ENCODE peak calls at places on chromosomes 13 and 19, in six cellular contexts. Q is fibroblast of mammary gland, J is fibroblast of lung, I is GM06990, M is uterus, E is choroid plexus epithelial cell. B is an unnamed sample.

GRCh38 chr19:7083076-7083956 is 13.8 kb downstream of the ZNF557 start:
- DNase-seq in Q (peak; percentile 56), J (peak; percentile 64), I (no peak), M (no peak), E (peak; percentile 54), B (peak; percentile 8)

GRCh38 chr19:38869160-38869835 is 8.8 kb downstream of the RINL start:
- DNase-seq in Q (no peak), J (no peak), I (no peak), M (no peak), E (no peak), B (no peak)

GRCh38 chr19:10760268-10760944 is 42.5 kb downstream of the DNM2 start:
- DNase-seq in Q (peak; percentile 23), J (no peak), I (peak; percentile 49), M (no peak), E (no peak), B (no peak)

GRCh38 chr13:108957369-108958012 is 328.1 kb downstream of the MYO16 start:
- DNase-seq in Q (peak; percentile 93), J (peak; percentile 77), I (no peak), M (peak; percentile 24), E (peak; percentile 95), B (peak; percentile 92)

GRCh38 chr13:37617162-37617561 is 18.6 kb upstream of the POSTN start:
- DNase-seq in Q (peak; percentile 55), J (peak; percentile 42), I (no peak), M (no peak), E (peak; percentile 90), B (peak; percentile 30)

GRCh38 chr19:1133471-1133929 is 29.7 kb downstream of the GPX4 start:
- DNase-seq in Q (peak; percentile 28), J (no peak), I (peak; percentile 83), M (no peak), E (no peak), B (no peak)

GRCh38 chr19:51743405-51743804 is 8.3 kb downstream of the FPR1 start:
- DNase-seq in Q (peak; percentile 88), J (no peak), I (no peak), M (no peak), E (peak; percentile 76), B (no peak)

GRCh38 chr19:41706741-41707501 is 1.5 kb upstream of the CEACAM5 start:
- DNase-seq in Q (peak; percentile 22), J (peak; percentile 3), I (peak; percentile 75), M (no peak), E (peak; percentile 39), B (peak; percentile 38)

GRCh38 chr19:3365447-3366103 is 808 bp upstream of the NFIC start:
- DNase-seq in Q (peak; percentile 71), J (no peak), I (no peak), M (peak; percentile 83), E (peak; percentile 73), B (no peak)

GRCh38 chr19:29687897-29688728 is 22.9 kb downstream of the PLEKHF1 start:
- DNase-seq in Q (peak; percentile 97), J (peak; percentile 92), I (no peak), M (no peak), E (peak; percentile 81), B (peak; percentile 72)

GRCh38 chr19:536881-537404 is 5.4 kb downstream of the CDC34 start:
- DNase-seq in Q (no peak), J (no peak), I (no peak), M (no peak), E (no peak), B (no peak)

GRCh38 chr13:98097749-98098148 is 45.1 kb upstream of the FARP1 start:
- DNase-seq in Q (no peak), J (no peak), I (no peak), M (no peak), E (no peak), B (no peak)

GRCh38 chr19:17216058-17216670 is 1.0 kb downstream of the USE1 start:
- DNase-seq in Q (no peak), J (no peak), I (no peak), M (no peak), E (no peak), B (no peak)

GRCh38 chr19:2150794-2151338 is 500 bp downstream of the AP3D1 start:
- DNase-seq in Q (no peak), J (no peak), I (peak; percentile 46), M (no peak), E (no peak), B (no peak)

GRCh38 chr13:45602183-45602582 is 13.4 kb downstream of the ERICH6B start:
- DNase-seq in Q (no peak), J (no peak), I (no peak), M (no peak), E (peak; percentile 4), B (no peak)

GRCh38 chr13:27011661-27012060 is 159.9 kb downstream of the USP12 start:
- DNase-seq in Q (no peak), J (no peak), I (no peak), M (no peak), E (no peak), B (no peak)

GRCh38 chr19:41529484-41530183 is 46.3 kb upstream of the CEACAM21 start:
- DNase-seq in Q (no peak), J (no peak), I (no peak), M (no peak), E (no peak), B (no peak)

GRCh38 chr13:27523345-27524073 is 73.1 kb upstream of the MTIF3 start:
- DNase-seq in Q (peak; percentile 1), J (no peak), I (no peak), M (no peak), E (no peak), B (no peak)

GRCh38 chr19:37309834-37310575 is 60.9 kb upstream of the ZNF527 start:
- DNase-seq in Q (no peak), J (no peak), I (no peak), M (no peak), E (no peak), B (no peak)

GRCh38 chr13:50990540-50991506 is 81.2 kb downstream of the RNASEH2B start:
- DNase-seq in Q (peak; percentile 73), J (peak; percentile 80), I (no peak), M (peak; percentile 84), E (peak; percentile 78), B (no peak)

GRCh38 chr13:44272692-44273091 is 100.9 kb upstream of the SERP2 start:
- DNase-seq in Q (peak; percentile 53), J (no peak), I (no peak), M (no peak), E (peak; percentile 77), B (no peak)

GRCh38 chr13:44116562-44117315 is 237.0 kb downstream of the LACC1 start:
- DNase-seq in Q (no peak), J (peak; percentile 28), I (no peak), M (no peak), E (peak; percentile 30), B (no peak)

GRCh38 chr13:27005976-27006518 is 165.6 kb downstream of the USP12 start:
- DNase-seq in Q (no peak), J (no peak), I (no peak), M (no peak), E (no peak), B (no peak)

GRCh38 chr13:76720827-76721226 is 165.4 kb downstream of the KCTD12 start:
- DNase-seq in Q (no peak), J (no peak), I (no peak), M (no peak), E (no peak), B (no peak)

GRCh38 chr19:51271015-51271600 is 20.2 kb downstream of the SIGLECL1 start:
- DNase-seq in Q (peak; percentile 4), J (no peak), I (no peak), M (no peak), E (no peak), B (no peak)

GRCh38 chr19:42088471-42089190 is 12.7 kb downstream of the ZNF574 start:
- DNase-seq in Q (peak; percentile 71), J (peak; percentile 59), I (no peak), M (no peak), E (peak; percentile 85), B (peak; percentile 23)

GRCh38 chr19:34306213-34306661 is 51.9 kb downstream of the GARRE1 start:
- DNase-seq in Q (no peak), J (no peak), I (no peak), M (no peak), E (no peak), B (no peak)

GRCh38 chr13:85445534-85445933 is 353.7 kb downstream of the SLITRK6 start:
- DNase-seq in Q (no peak), J (no peak), I (no peak), M (no peak), E (no peak), B (no peak)
- H3K4me3 ChIP-seq in Q (no peak overlapping the region), J (no peak overlapping the region), I (no peak overlapping the region), M (no peak overlapping the region), E (no peak overlapping the region), B (no peak overlapping the region)

GRCh38 chr19:46783670-46784069 is 4.7 kb downstream of the SLC1A5 start:
- DNase-seq in Q (no peak), J (no peak), I (no peak), M (no peak), E (no peak), B (no peak)
- H3K4me3 ChIP-seq in Q (no peak overlapping the region), J (no peak overlapping the region), I (peak overlapping the region; percentile 89), M (no peak overlapping the region), E (peak overlapping the region; percentile 86), B (peak overlapping the region; percentile 77)

GRCh38 chr19:8209965-8210659 is 942 bp downstream of the CERS4 start:
- DNase-seq in Q (no peak), J (no peak), I (no peak), M (no peak), E (peak; percentile 4), B (no peak)
- H3K4me3 ChIP-seq in Q (peak overlapping the region; percentile 7), J (no peak overlapping the region), I (peak overlapping the region; percentile 96), M (peak overlapping the region; percentile 61), E (peak overlapping the region; percentile 59), B (no peak overlapping the region)

GRCh38 chr19:13040232-13040915 is 45.1 kb downstream of the NFIX start:
- DNase-seq in Q (no peak), J (no peak), I (no peak), M (no peak), E (no peak), B (no peak)
- H3K4me3 ChIP-seq in Q (no peak overlapping the region), J (no peak overlapping the region), I (no peak overlapping the region), M (no peak overlapping the region), E (no peak overlapping the region), B (no peak overlapping the region)

GRCh38 chr19:58579473-58580142 is 6.5 kb upstream of the MZF1 start:
- DNase-seq in Q (no peak), J (no peak), I (no peak), M (no peak), E (no peak), B (no peak)
- H3K4me3 ChIP-seq in Q (no peak overlapping the region), J (no peak overlapping the region), I (no peak overlapping the region), M (no peak overlapping the region), E (no peak overlapping the region), B (no peak overlapping the region)

GRCh38 chr19:13010038-13010991 is 15.0 kb downstream of the NFIX start:
- DNase-seq in Q (peak; percentile 55), J (no peak), I (no peak), M (peak; percentile 64), E (no peak), B (no peak)
- H3K4me3 ChIP-seq in Q (no peak overlapping the region), J (no peak overlapping the region), I (no peak overlapping the region), M (peak overlapping the region; percentile 12), E (no peak overlapping the region), B (no peak overlapping the region)

B was measured in bronchial epithelial cell.